ENCODE peak calls at places on chromosome 20, in eight cellular contexts. F is hepatocyte; G is CD8-positive, alpha-beta T cell; H is heart left ventricle; O is prostate gland; W is AG10803; S is BJ; M is ovary. R is an unnamed sample.

GRCh38 chr20:49216991-49217578 is 2.1 kb upstream of the DDX27 start:
- DNase-seq in F (peak; percentile 97), G (peak; percentile 96), H (peak; percentile 90), O (peak; percentile 93), W (peak; percentile 84), S (peak; percentile 33), M (peak; percentile 92), R (peak; percentile 95)

GRCh38 chr20:22773326-22773725 is 189.0 kb upstream of the FOXA2 start:
- DNase-seq in F (peak; percentile 48), G (no peak), H (no peak), O (no peak), W (no peak), S (no peak), M (no peak), R (no peak)

GRCh38 chr20:6705920-6706500 is 61.5 kb upstream of the BMP2 start:
- DNase-seq in F (no peak), G (no peak), H (no peak), O (no peak), W (no peak), S (no peak), M (no peak), R (no peak)

GRCh38 chr20:3820901-3821727 is 767 bp downstream of the AP5S1 start:
- DNase-seq in F (no peak), G (no peak), H (no peak), O (no peak), W (no peak), S (no peak), M (no peak), R (no peak)

GRCh38 chr20:5786930-5787826 is 37.0 kb downstream of the SHLD1 start:
- DNase-seq in F (no peak), G (no peak), H (no peak), O (peak; percentile 22), W (peak; percentile 62), S (no peak), M (peak; percentile 53), R (peak; percentile 86)

GRCh38 chr20:53517146-53517545 is 76.5 kb downstream of the ZNF217 start:
- DNase-seq in F (peak; percentile 38), G (no peak), H (no peak), O (no peak), W (no peak), S (no peak), M (no peak), R (peak; percentile 44)

GRCh38 chr20:64116016-64116415 is 8.7 kb upstream of the NPBWR2 start:
- DNase-seq in F (no peak), G (peak; percentile 27), H (peak; percentile 12), O (no peak), W (no peak), S (no peak), M (peak; percentile 6), R (no peak)

GRCh38 chr20:38113401-38114325 is 51.4 kb downstream of the TGM2 start:
- DNase-seq in F (peak; percentile 47), G (peak; percentile 38), H (no peak), O (no peak), W (no peak), S (no peak), M (no peak), R (peak; percentile 63)

GRCh38 chr20:1337441-1337840 is 8.5 kb upstream of the SDCBP2 start:
- DNase-seq in F (no peak), G (no peak), H (peak; percentile 7), O (no peak), W (no peak), S (no peak), M (no peak), R (no peak)

GRCh38 chr20:8223096-8223870 is 91.2 kb downstream of the PLCB1 start:
- DNase-seq in F (no peak), G (no peak), H (no peak), O (no peak), W (peak; percentile 94), S (peak; percentile 87), M (no peak), R (peak; percentile 91)

GRCh38 chr20:53774487-53775203 is 181.0 kb upstream of the ZNF217 start:
- DNase-seq in F (no peak), G (no peak), H (peak; percentile 32), O (no peak), W (peak; percentile 96), S (peak; percentile 96), M (no peak), R (peak; percentile 79)

GRCh38 chr20:4453369-4453768 is 268.3 kb upstream of the PRND start:
- DNase-seq in F (no peak), G (no peak), H (no peak), O (no peak), W (peak; percentile 13), S (no peak), M (no peak), R (peak; percentile 28)

GRCh38 chr20:57330998-57331397 is 1.4 kb downstream of the SPO11 start:
- DNase-seq in F (no peak), G (no peak), H (no peak), O (no peak), W (peak; percentile 43), S (no peak), M (no peak), R (no peak)

GRCh38 chr20:58706975-58707681 is 14.5 kb downstream of the NPEPL1 start:
- DNase-seq in F (no peak), G (no peak), H (no peak), O (peak; percentile 2), W (no peak), S (no peak), M (no peak), R (no peak)

DNA sequence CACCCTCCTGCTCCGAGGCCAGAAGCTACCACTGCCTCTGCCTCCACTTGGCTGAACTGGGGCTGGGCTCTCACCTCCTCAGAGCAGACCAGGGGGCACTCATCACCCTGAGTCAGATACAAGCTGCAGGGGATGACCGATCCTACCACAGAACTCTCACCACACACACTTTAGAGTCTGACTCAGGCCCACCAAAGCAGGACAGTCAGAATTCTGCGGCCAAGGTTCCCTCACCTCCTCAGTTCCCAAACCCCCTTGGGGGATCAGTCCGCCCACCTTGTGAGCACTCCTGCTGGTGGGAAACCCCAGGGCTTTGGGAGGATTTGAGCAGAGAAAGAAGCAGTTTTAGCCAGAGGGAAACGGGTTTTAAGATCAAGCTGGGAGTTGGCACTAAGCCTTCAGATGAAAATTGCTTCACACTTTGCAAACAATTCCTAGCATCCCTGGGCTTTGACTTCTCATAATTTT is 587.8 kb upstream of the JAG1 start:
- DNase-seq in F (no peak), G (no peak), H (no peak), O (no peak), W (peak; percentile 78), S (no peak), M (no peak), R (peak; percentile 98)
- TF ChIP-seq CTCF in F (no peak), G (no peak), H (no peak), O (no peak), W (peak; percentile 7), S (no peak), M (no peak), R (no peak)

GRCh38 chr20:60037120-60037499 is 78.9 kb downstream of the CDH26 start:
- DNase-seq in F (no peak), G (no peak), H (no peak), O (no peak), W (peak; percentile 33), S (no peak), M (no peak), R (peak; percentile 12)
- TF ChIP-seq CTCF in F (no peak), G (no peak), H (no peak), O (no peak), W (peak; percentile 39), S (peak; percentile 57), M (no peak), R (no peak)

DNA sequence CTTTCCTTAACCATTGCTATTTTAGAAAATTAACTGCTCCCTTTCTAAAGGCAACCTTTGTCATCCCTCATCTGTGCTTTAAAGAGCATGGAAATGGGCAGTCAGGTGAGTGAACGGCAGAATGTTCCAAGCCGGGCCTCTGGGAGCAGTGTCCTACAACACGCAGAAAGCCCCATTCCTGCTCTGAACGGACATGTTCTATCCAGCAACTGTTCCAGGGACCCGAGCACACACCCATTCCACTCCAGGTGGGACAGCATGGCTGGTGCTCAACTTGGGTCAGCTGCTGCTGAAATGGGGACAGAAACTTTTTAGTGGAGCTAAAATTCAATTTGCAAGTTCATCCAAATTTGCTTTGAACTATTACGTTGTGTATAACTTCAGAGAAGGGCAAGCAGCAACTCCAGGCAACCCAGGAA is 26.7 kb downstream of the DIDO1 start:
- DNase-seq in F (peak; percentile 58), G (no peak), H (no peak), O (no peak), W (no peak), S (no peak), M (no peak), R (peak; percentile 53)
- TF ChIP-seq CTCF in F (no peak), G (no peak), H (no peak), O (no peak), W (peak; percentile 28), S (no peak), M (no peak), R (peak; percentile 52)

GRCh38 chr20:19211661-19212523 is 550 bp upstream of the SLC24A3 start:
- DNase-seq in F (peak; percentile 46), G (no peak), H (peak; percentile 22), O (peak; percentile 20), W (no peak), S (no peak), M (peak; percentile 66), R (peak; percentile 16)

GRCh38 chr20:19211252-19211651 is 1.2 kb upstream of the SLC24A3 start:
- DNase-seq in F (no peak), G (no peak), H (no peak), O (no peak), W (no peak), S (no peak), M (no peak), R (no peak)

GRCh38 chr20:19213946-19214490 is 1.6 kb downstream of the SLC24A3 start:
- DNase-seq in F (no peak), G (no peak), H (no peak), O (no peak), W (no peak), S (no peak), M (no peak), R (no peak)

GRCh38 chr20:19210426-19211155 is 1.9 kb upstream of the SLC24A3 start:
- DNase-seq in F (no peak), G (no peak), H (no peak), O (no peak), W (peak; percentile 76), S (peak; percentile 31), M (peak; percentile 48), R (no peak)

DNA sequence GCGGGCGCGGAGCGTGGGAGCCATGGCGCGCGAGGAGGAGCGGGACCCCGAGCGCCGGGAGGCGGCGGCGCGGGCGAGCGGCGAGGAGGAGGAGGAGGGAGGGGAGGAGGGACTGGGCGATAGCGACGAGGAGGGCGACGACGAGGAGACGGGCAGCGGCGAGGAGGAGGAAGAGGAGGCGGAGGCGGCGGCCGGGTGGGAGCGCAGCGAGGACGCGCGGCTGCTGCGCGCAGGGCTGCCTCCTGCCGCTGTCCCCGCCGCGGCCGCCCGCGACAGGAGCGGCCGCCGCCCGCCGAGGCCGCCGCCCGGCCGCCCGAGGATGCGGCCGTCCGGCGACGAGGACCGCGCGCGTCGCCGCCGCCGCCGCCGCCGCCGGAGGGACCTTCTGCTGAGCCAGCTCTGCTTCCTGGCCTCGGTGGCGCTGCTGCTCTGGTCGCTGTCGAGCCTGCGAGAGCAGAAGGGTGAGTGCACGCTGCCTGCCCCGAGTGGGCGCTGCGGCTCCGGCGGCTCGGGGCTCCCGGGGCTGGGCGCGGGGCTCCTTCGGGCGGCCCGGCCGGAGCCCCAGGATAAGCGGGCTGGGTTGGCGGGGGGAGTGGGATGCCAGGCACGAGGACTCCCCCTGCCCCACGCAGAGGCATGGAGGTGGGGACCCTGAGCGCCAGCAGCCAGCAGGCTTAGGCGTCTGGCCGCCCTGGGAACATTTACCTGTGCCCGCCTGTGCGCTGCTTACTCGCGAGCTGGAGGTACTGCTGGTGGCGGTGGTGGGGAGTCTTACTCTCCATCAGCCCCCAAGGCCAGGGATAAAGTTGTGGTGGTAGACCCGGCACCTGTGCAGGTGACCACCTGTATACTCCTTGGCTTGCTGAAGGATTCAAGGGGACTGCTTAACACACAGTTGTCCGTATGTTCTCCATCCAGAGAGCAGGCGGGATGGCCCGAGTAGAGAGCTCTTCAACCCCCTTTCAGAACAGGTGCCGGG is at the start of gene SLC24A3:
- DNase-seq in F (peak; percentile 86), G (no peak), H (peak; percentile 70), O (peak; percentile 74), W (peak; percentile 31), S (no peak), M (peak; percentile 82), R (peak; percentile 63)
- TF ChIP-seq CTCF in F (peak; percentile 56), G (no peak), H (peak; percentile 28), O (peak; percentile 22), W (peak; percentile 15), S (peak; percentile 31), M (peak; percentile 23), R (peak; percentile 54)